ENCODE peak calls at places on chromosomes 2 and 18, in five cellular contexts. G, K, T, R and V are unnamed samples. For H3K4me1, the result is how much of the 10 kb centered on the place peaks cover.

GRCh38 chr18:26487437-26487836 is 60.9 kb downstream of the KCTD1 start:
- DNase-seq in K (peak), R (no peak), T (no peak), G (no peak), V (no peak)

GRCh38 chr18:14086459-14087231 is 45.6 kb downstream of the ZNF519 start:
- DNase-seq in K (peak), T (no peak), G (no peak), R (peak), V (peak)

GRCh38 chr18:77052297-77052645 is 80.3 kb downstream of the MBP start:
- DNase-seq in T (no peak), K (no peak), R (no peak), G (no peak), V (no peak)

GRCh38 chr2:25161055-25161781 is 7.2 kb downstream of the POMC start:
- DNase-seq in T (peak), R (peak), K (no peak), G (peak), V (no peak)

GRCh38 chr2:27707462-27708256 is 44.0 kb downstream of the SLC4A1AP start:
- DNase-seq in T (no peak), G (no peak), R (no peak), K (no peak), V (no peak)

GRCh38 chr2:37361994-37362698 is 17.7 kb downstream of the QPCT start:
- DNase-seq in G (no peak), R (no peak), T (no peak), K (no peak), V (no peak)

GRCh38 chr2:229910147-229910831 is 11.5 kb downstream of the TRIP12 start:
- DNase-seq in K (no peak), R (no peak), G (no peak), T (no peak), V (no peak)

GRCh38 chr2:70887550-70888229 is 48.0 kb upstream of the ATP6V1B1 start:
- DNase-seq in R (no peak), T (peak), G (no peak), K (no peak), V (peak)

GRCh38 chr2:45007961-45008295 is 1.3 kb downstream of the SIX2 start:
- DNase-seq in T (no peak), G (no peak), R (no peak), K (no peak), V (no peak)

GRCh38 chr2:160220001-160220400 is 19.9 kb upstream of the ITGB6 start:
- DNase-seq in G (no peak), T (no peak), R (no peak), K (no peak), V (no peak)

GRCh38 chr2:12718662-12719399 is 2.1 kb downstream of the TRIB2 start:
- DNase-seq in R (no peak), T (no peak), G (no peak), K (peak), V (no peak)

GRCh38 chr2:26635401-26635800 is 5.8 kb downstream of the CIB4 start:
- DNase-seq in T (no peak), G (no peak), R (no peak), K (no peak), V (no peak)

GRCh38 chr18:11504962-11505361 is 104.4 kb upstream of the SLC35G4 start:
- DNase-seq in T (no peak), G (no peak), K (no peak), R (no peak), V (no peak)

GRCh38 chr2:37645363-37645762 is 26.1 kb downstream of the CDC42EP3 start:
- DNase-seq in G (no peak), R (peak), K (peak), T (no peak), V (no peak)

GRCh38 chr18:56461151-56461550 is 177.2 kb downstream of the TXNL1 start:
- DNase-seq in K (no peak), G (no peak), R (no peak), T (no peak), V (no peak)

GRCh38 chr2:126657636-126658315 is 1.8 kb downstream of the GYPC start:
- DNase-seq in K (peak), R (peak), G (peak), T (peak), V (no peak)

GRCh38 chr18:79779021-79779699 is 18.6 kb upstream of the KCNG2 start:
- DNase-seq in R (no peak), G (no peak), T (no peak), K (no peak), V (no peak)

GRCh38 chr2:152548996-152549395 is 168.3 kb downstream of the PRPF40A start:
- DNase-seq in K (no peak), G (no peak), T (no peak), R (no peak), V (no peak)

GRCh38 chr18:11500153-11501122 is 109.0 kb upstream of the SLC35G4 start:
- DNase-seq in R (peak), T (no peak), G (no peak), K (peak), V (peak)

GRCh38 chr2:162330881-162331280 is 12.4 kb upstream of the IFIH1 start:
- DNase-seq in R (no peak), K (no peak), G (no peak), T (no peak), V (no peak)

GRCh38 chr2:54388093-54388492 is 68.0 kb upstream of the SPTBN1 start:
- DNase-seq in G (no peak), K (no peak), T (no peak), R (no peak), V (no peak)

GRCh38 chr2:74639550-74639949 is 8.6 kb downstream of the M1AP start:
- DNase-seq in K (no peak), T (no peak), G (no peak), R (no peak), V (no peak)

GRCh38 chr2:101999122-101999789 is 7.5 kb downstream of the IL1R2 start:
- DNase-seq in K (peak), R (no peak), T (no peak), G (no peak), V (peak)

GRCh38 chr2:168120730-168121129 is 126.7 kb downstream of the STK39 start:
- DNase-seq in G (no peak), T (no peak), R (no peak), K (no peak), V (no peak)

GRCh38 chr18:13234528-13234795 is 15.9 kb downstream of the LDLRAD4 start:
- DNase-seq in T (no peak), G (no peak), R (no peak), K (no peak), V (no peak)

GRCh38 chr2:31739156-31739555 is 158.4 kb upstream of the SRD5A2 start:
- DNase-seq in R (no peak), K (no peak), T (no peak), G (no peak), V (no peak)

GRCh38 chr2:22487036-22487435 is 897.9 kb upstream of the KLHL29 start:
- DNase-seq in R (no peak), T (no peak), G (no peak), K (no peak), V (no peak)

GRCh38 chr2:163345795-163346573 is 389.8 kb downstream of the FIGN start:
- DNase-seq in R (peak), G (no peak), T (peak), K (peak), V (no peak)

GRCh38 chr18:47978603-47979002 is 48.1 kb upstream of the SMAD2 start:
- DNase-seq in T (no peak), G (no peak), K (no peak), R (no peak), V (no peak)
- H3K4me1 ChIP-seq in T (under half), G (under half), K (under half), R (under half), V (under half)

DNA sequence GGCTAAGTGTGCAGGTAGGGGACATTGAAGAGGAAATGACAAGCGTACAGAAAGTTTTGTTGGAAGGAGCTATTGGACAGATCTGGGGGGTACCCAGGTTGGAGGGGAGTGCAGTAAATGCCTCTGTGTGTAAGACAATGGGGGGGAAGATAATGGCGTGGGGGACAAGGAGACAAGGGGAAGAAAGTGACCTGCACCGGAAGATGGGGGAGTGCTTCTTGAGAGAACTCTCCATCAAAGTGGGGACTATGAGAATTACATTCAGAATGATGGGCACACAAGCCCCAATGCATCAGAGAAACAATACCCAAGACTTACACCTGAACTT is 189.9 kb downstream of the ALPK2 start:
- DNase-seq in R (peak), G (no peak), T (no peak), K (no peak), V (no peak)
- H3K4me3 ChIP-seq in R (peak), G (no peak), T (peak), K (no peak), V (no peak)

DNA sequence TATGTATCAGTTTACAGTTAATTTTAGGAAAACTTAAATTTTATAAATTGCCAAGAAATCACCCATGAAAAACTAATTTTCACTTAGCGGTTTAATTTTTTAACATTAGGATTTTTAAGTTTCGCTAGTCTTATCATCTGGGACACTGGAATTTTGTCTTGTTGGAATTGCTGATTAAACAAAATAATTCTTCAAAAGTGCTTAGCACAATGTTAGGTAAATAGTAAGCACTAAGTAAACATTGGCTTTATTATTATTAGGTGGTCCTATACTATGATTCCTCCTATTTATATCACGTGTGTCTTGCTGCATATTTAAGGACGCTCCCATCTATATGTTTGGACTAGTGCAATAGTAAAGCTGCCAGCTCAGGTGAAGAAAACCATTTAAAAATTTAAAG is 54.6 kb upstream of the MAP4K3 start:
- DNase-seq in K (no peak), G (no peak), T (no peak), R (no peak), V (no peak)
- TF ChIP-seq CTCF in K (no peak), G (no peak), T (no peak), R (no peak), V (no peak)

GRCh38 chr2:103448416-103448815 is 686.6 kb downstream of the TMEM182 start:
- DNase-seq in R (no peak), G (no peak), T (no peak), K (no peak), V (no peak)
- H3K4me1 ChIP-seq in R (under half), G (under half), T (under half), K (under half), V (under half)

GRCh38 chr18:34158881-34159690 is 65.6 kb downstream of the NOL4 start:
- DNase-seq in K (no peak), R (no peak), G (peak), T (peak), V (no peak)
- H3K4me3 ChIP-seq in K (no peak), R (no peak), G (no peak), T (peak), V (no peak)